ENCODE peak calls at places on chromosomes 11 and 22, in four cellular contexts. E is GM19239, V is C1 segment of cervical spinal cord, M is lower lobe of right lung. L is an unnamed sample.

GRCh38 chr11:77027275-77027674 is 6.9 kb upstream of the B3GNT6 start:
- DNase-seq in V (no peak), M (no peak), E (no peak), L (no peak)

GRCh38 chr11:894575-895201 is 15.9 kb downstream of the CHID1 start:
- DNase-seq in E (no peak), M (no peak), V (no peak), L (no peak)

GRCh38 chr11:3959015-3959917 is 103.8 kb downstream of the STIM1 start:
- DNase-seq in E (no peak), V (no peak), M (no peak), L (no peak)

GRCh38 chr11:117319214-117319840 is 3.3 kb upstream of the BACE1 start:
- DNase-seq in V (no peak), E (no peak), M (no peak), L (no peak)

GRCh38 chr11:122895591-122895990 is 13.0 kb downstream of the JHY start:
- DNase-seq in M (no peak), E (no peak), V (no peak), L (no peak)

GRCh38 chr11:3880724-3881123 is 25.3 kb downstream of the STIM1 start:
- DNase-seq in E (no peak), M (no peak), V (no peak), L (no peak)

GRCh38 chr11:70860855-70861254 is 391.5 kb downstream of the SHANK2 start:
- DNase-seq in V (no peak), E (no peak), M (no peak), L (no peak)

GRCh38 chr22:42653992-42654391 is 4.8 kb upstream of the CYB5R3 start:
- DNase-seq in V (no peak), E (no peak), M (no peak), L (no peak)

GRCh38 chr22:46747646-46748045 is 9.6 kb upstream of the CERK start:
- DNase-seq in M (no peak), E (no peak), V (no peak), L (no peak)

GRCh38 chr11:78654071-78654470 is 79.4 kb upstream of the NARS2 start:
- DNase-seq in V (no peak), M (no peak), E (no peak), L (no peak)

GRCh38 chr11:13595166-13595565 is 73.3 kb upstream of the FAR1 start:
- DNase-seq in E (no peak), M (no peak), V (no peak), L (no peak)

GRCh38 chr22:32672542-32672941 is 129.0 kb upstream of the TIMP3 start:
- DNase-seq in M (no peak), E (no peak), V (no peak), L (no peak)

GRCh38 chr11:64848779-64849599 is 4.5 kb upstream of the CDC42BPG start:
- DNase-seq in E (no peak), M (peak), V (no peak), L (peak)

GRCh38 chr11:15558513-15559181 is 443.9 kb downstream of the INSC start:
- DNase-seq in V (no peak), E (no peak), M (no peak), L (no peak)

GRCh38 chr22:30333707-30334087 is 7.0 kb upstream of the TBC1D10A start:
- DNase-seq in V (no peak), M (no peak), E (no peak), L (no peak)

L was measured in NCI-H446.